ENCODE peak calls at places on chromosome X, in nine cellular contexts. S, V, A, G, T, O, J, M and P are unnamed samples.

GRCh38 chrX:20521245-20521644 is 254.5 kb upstream of the RPS6KA3 start:
- DNase-seq in S (no peak), V (no peak), A (no peak), G (no peak), T (no peak), O (no peak), J (no peak), M (no peak), P (no peak)

GRCh38 chrX:152941328-152942111 is 43.7 kb downstream of the ZNF185 start:
- DNase-seq in S (peak; percentile 85), V (peak; percentile 91), A (peak; percentile 95), G (peak; percentile 68), T (peak; percentile 83), O (peak; percentile 97), J (peak; percentile 94), M (peak; percentile 89), P (peak; percentile 92)

GRCh38 chrX:51893931-51894696 is 691 bp downstream of the MAGED1 start:
- DNase-seq in S (peak; percentile 37), V (peak; percentile 62), A (peak; percentile 49), G (no peak), T (no peak), O (peak; percentile 55), J (peak; percentile 56), M (no peak), P (peak; percentile 58)

GRCh38 chrX:13754765-13755164 is 20.2 kb downstream of the OFD1 start:
- DNase-seq in S (no peak), V (no peak), A (no peak), G (no peak), T (no peak), O (no peak), J (no peak), M (no peak), P (no peak)

GRCh38 chrX:68186552-68187262 is 246.6 kb downstream of the OPHN1 start:
- DNase-seq in S (no peak), V (no peak), A (no peak), G (no peak), T (no peak), O (no peak), J (no peak), M (no peak), P (no peak)

GRCh38 chrX:101550362-101550761 is at the start of gene ARMCX1:
- DNase-seq in S (peak; percentile 24), V (peak; percentile 66), A (peak; percentile 66), G (no peak), T (no peak), O (peak; percentile 72), J (peak; percentile 79), M (peak; percentile 52), P (peak; percentile 86)

GRCh38 chrX:103733017-103733416 is 22.3 kb downstream of the TMEM31 start:
- DNase-seq in S (no peak), V (no peak), A (no peak), G (no peak), T (no peak), O (peak; percentile 15), J (no peak), M (no peak), P (no peak)

GRCh38 chrX:71298119-71298518 is 3.4 kb upstream of the ITGB1BP2 start:
- DNase-seq in S (no peak), V (no peak), A (no peak), G (no peak), T (no peak), O (no peak), J (no peak), M (no peak), P (no peak)

GRCh38 chrX:2863646-2864045 is 34.9 kb downstream of the GYG2 start:
- DNase-seq in S (no peak), V (no peak), A (peak; percentile 55), G (no peak), T (no peak), O (no peak), J (no peak), M (no peak), P (no peak)

GRCh38 chrX:115889121-115889890 is 281.2 kb upstream of the AGTR2 start:
- DNase-seq in S (no peak), V (peak; percentile 31), A (peak; percentile 33), G (no peak), T (no peak), O (no peak), J (no peak), M (no peak), P (no peak)

GRCh38 chrX:14489437-14489836 is 39.9 kb upstream of the GLRA2 start:
- DNase-seq in S (no peak), V (no peak), A (no peak), G (no peak), T (no peak), O (no peak), J (no peak), M (no peak), P (no peak)